ENCODE peak calls at places on chromosomes 6 and 20, in eight cellular contexts. One of them, this sample, is unnamed.

GRCh38 chr6:32149577-32149845 is 2.2 kb downstream of the PRRT1 start:
- DNase-seq in progenitor cell of endocrine pancreas: no peak
- DNase-seq in heart right ventricle: no peak
- DNase-seq in osteoblast: no peak
- DNase-seq in spleen: no peak
- DNase-seq in mammary epithelial cell: no peak
- DNase-seq in dorsolateral prefrontal cortex: no peak
- DNase-seq in Peyer's patch: no peak
- DNase-seq in this sample: no peak

GRCh38 chr20:4141616-4142240 is 126.4 kb upstream of the RNF24 start:
- DNase-seq in progenitor cell of endocrine pancreas: no peak
- DNase-seq in heart right ventricle: no peak
- DNase-seq in osteoblast: no peak
- DNase-seq in spleen: no peak
- DNase-seq in mammary epithelial cell: no peak
- DNase-seq in dorsolateral prefrontal cortex: no peak
- DNase-seq in Peyer's patch: no peak
- DNase-seq in this sample: no peak

GRCh38 chr20:37867289-37868195 is 35.4 kb upstream of the VSTM2L start:
- DNase-seq in progenitor cell of endocrine pancreas: no peak
- DNase-seq in heart right ventricle: no peak
- DNase-seq in osteoblast: no peak
- DNase-seq in spleen: peak; percentile 36
- DNase-seq in mammary epithelial cell: no peak
- DNase-seq in dorsolateral prefrontal cortex: peak; percentile 17
- DNase-seq in Peyer's patch: no peak
- DNase-seq in this sample: no peak

GRCh38 chr20:32945710-32946221 is 58.5 kb downstream of the SUN5 start:
- DNase-seq in progenitor cell of endocrine pancreas: no peak
- DNase-seq in heart right ventricle: no peak
- DNase-seq in osteoblast: peak; percentile 76
- DNase-seq in spleen: no peak
- DNase-seq in mammary epithelial cell: peak; percentile 4
- DNase-seq in dorsolateral prefrontal cortex: no peak
- DNase-seq in Peyer's patch: no peak
- DNase-seq in this sample: no peak

GRCh38 chr6:42239736-42240375 is 22.2 kb upstream of the MRPS10 start:
- DNase-seq in progenitor cell of endocrine pancreas: no peak
- DNase-seq in heart right ventricle: no peak
- DNase-seq in osteoblast: peak; percentile 91
- DNase-seq in spleen: no peak
- DNase-seq in mammary epithelial cell: peak; percentile 81
- DNase-seq in dorsolateral prefrontal cortex: no peak
- DNase-seq in Peyer's patch: no peak
- DNase-seq in this sample: no peak

GRCh38 chr20:22106308-22106938 is 401.0 kb downstream of the PAX1 start:
- DNase-seq in progenitor cell of endocrine pancreas: no peak
- DNase-seq in heart right ventricle: no peak
- DNase-seq in osteoblast: peak; percentile 46
- DNase-seq in spleen: no peak
- DNase-seq in mammary epithelial cell: no peak
- DNase-seq in dorsolateral prefrontal cortex: no peak
- DNase-seq in Peyer's patch: no peak
- DNase-seq in this sample: no peak

GRCh38 chr6:81950877-81951276 is 198.4 kb upstream of the TENT5A start:
- DNase-seq in progenitor cell of endocrine pancreas: no peak
- DNase-seq in heart right ventricle: no peak
- DNase-seq in osteoblast: peak; percentile 46
- DNase-seq in spleen: no peak
- DNase-seq in mammary epithelial cell: peak; percentile 72
- DNase-seq in dorsolateral prefrontal cortex: no peak
- DNase-seq in Peyer's patch: no peak
- DNase-seq in this sample: no peak

GRCh38 chr6:33049323-33049722 is 24.1 kb downstream of the HLA-DPA1 start:
- DNase-seq in progenitor cell of endocrine pancreas: no peak
- DNase-seq in heart right ventricle: no peak
- DNase-seq in osteoblast: no peak
- DNase-seq in spleen: no peak
- DNase-seq in mammary epithelial cell: no peak
- DNase-seq in dorsolateral prefrontal cortex: no peak
- DNase-seq in Peyer's patch: no peak
- DNase-seq in this sample: no peak

GRCh38 chr6:130156908-130157307 is 65.8 kb downstream of the SAMD3 start:
- DNase-seq in progenitor cell of endocrine pancreas: no peak
- DNase-seq in heart right ventricle: no peak
- DNase-seq in osteoblast: no peak
- DNase-seq in spleen: no peak
- DNase-seq in mammary epithelial cell: no peak
- DNase-seq in dorsolateral prefrontal cortex: no peak
- DNase-seq in Peyer's patch: no peak
- DNase-seq in this sample: no peak

GRCh38 chr6:16067568-16067967 is 61.3 kb upstream of the MYLIP start:
- DNase-seq in progenitor cell of endocrine pancreas: no peak
- DNase-seq in heart right ventricle: no peak
- DNase-seq in osteoblast: no peak
- DNase-seq in spleen: no peak
- DNase-seq in mammary epithelial cell: no peak
- DNase-seq in dorsolateral prefrontal cortex: no peak
- DNase-seq in Peyer's patch: no peak
- DNase-seq in this sample: no peak

GRCh38 chr6:25640446-25640845 is 11.6 kb upstream of the SCGN start:
- DNase-seq in progenitor cell of endocrine pancreas: no peak
- DNase-seq in heart right ventricle: no peak
- DNase-seq in osteoblast: no peak
- DNase-seq in spleen: no peak
- DNase-seq in mammary epithelial cell: no peak
- DNase-seq in dorsolateral prefrontal cortex: no peak
- DNase-seq in Peyer's patch: no peak
- DNase-seq in this sample: no peak

GRCh38 chr20:22800161-22800560 is 215.8 kb upstream of the FOXA2 start:
- DNase-seq in progenitor cell of endocrine pancreas: no peak
- DNase-seq in heart right ventricle: no peak
- DNase-seq in osteoblast: no peak
- DNase-seq in spleen: no peak
- DNase-seq in mammary epithelial cell: no peak
- DNase-seq in dorsolateral prefrontal cortex: no peak
- DNase-seq in Peyer's patch: no peak
- DNase-seq in this sample: no peak

GRCh38 chr6:3331948-3332347 is 73.2 kb downstream of the PSMG4 start:
- DNase-seq in progenitor cell of endocrine pancreas: no peak
- DNase-seq in heart right ventricle: no peak
- DNase-seq in osteoblast: no peak
- DNase-seq in spleen: no peak
- DNase-seq in mammary epithelial cell: no peak
- DNase-seq in dorsolateral prefrontal cortex: no peak
- DNase-seq in Peyer's patch: no peak
- DNase-seq in this sample: no peak

GRCh38 chr6:157842213-157842612 is 19.2 kb downstream of the SNX9 start:
- DNase-seq in progenitor cell of endocrine pancreas: no peak
- DNase-seq in heart right ventricle: no peak
- DNase-seq in osteoblast: no peak
- DNase-seq in spleen: no peak
- DNase-seq in mammary epithelial cell: no peak
- DNase-seq in dorsolateral prefrontal cortex: no peak
- DNase-seq in Peyer's patch: no peak
- DNase-seq in this sample: no peak

GRCh38 chr6:13992417-13993055 is 67.8 kb downstream of the RNF182 start:
- DNase-seq in progenitor cell of endocrine pancreas: no peak
- DNase-seq in heart right ventricle: no peak
- DNase-seq in osteoblast: peak; percentile 85
- DNase-seq in spleen: no peak
- DNase-seq in mammary epithelial cell: peak; percentile 79
- DNase-seq in dorsolateral prefrontal cortex: no peak
- DNase-seq in Peyer's patch: no peak
- DNase-seq in this sample: no peak

DNA sequence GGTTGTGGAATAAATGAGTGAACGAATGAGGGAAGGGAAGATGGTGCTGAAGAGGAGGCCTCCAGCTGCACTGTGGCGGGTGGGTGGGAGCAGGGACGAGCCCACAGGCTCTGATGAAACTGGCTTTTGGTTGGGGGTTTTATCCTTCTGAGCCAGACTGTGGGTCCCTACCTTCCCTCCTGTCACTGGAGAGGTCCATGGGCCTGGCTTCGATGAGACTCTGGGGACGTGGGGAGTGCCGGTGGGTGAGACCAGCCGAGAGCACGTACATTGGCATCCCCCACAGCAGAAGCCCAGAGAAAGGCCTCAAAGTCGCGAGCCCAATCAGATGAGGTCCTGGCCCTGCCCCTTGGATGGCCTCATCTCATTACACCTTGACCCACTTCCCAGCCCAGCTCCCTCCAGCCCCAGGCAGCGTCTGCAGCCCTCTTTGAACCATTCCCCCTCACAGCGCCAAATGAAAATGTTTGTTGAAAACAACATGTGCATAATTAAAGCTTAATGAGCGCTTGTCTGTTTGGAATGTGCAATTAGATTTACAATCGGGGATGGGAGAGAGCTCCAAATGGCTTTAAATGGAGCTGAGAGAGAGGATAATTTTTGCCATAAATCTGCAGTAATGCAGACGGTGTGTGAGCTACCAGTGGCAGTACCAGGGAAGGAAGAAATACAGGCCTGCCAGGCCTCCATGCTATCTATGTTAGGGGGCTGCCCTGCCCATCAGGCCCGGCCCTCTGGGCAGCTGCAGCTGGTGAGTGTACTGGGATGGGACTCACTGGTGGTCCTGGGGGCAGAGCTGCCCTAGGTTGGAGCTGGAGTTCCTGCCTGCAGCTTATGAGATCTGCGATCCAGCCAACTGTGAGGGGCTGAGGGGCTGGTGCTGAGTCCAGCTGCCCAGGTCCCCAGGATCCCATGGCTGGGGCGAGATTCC is 47.2 kb downstream of the TOX2 start:
- DNase-seq in progenitor cell of endocrine pancreas: no peak
- DNase-seq in heart right ventricle: no peak
- DNase-seq in osteoblast: no peak
- DNase-seq in spleen: no peak
- DNase-seq in mammary epithelial cell: no peak
- DNase-seq in dorsolateral prefrontal cortex: no peak
- DNase-seq in Peyer's patch: peak; percentile 26
- DNase-seq in this sample: no peak
- TF ChIP-seq CTCF in progenitor cell of endocrine pancreas: no peak
- TF ChIP-seq CTCF in heart right ventricle: no peak
- TF ChIP-seq CTCF in osteoblast: no peak
- TF ChIP-seq CTCF in spleen: no peak
- TF ChIP-seq CTCF in mammary epithelial cell: no peak
- TF ChIP-seq CTCF in dorsolateral prefrontal cortex: no peak
- TF ChIP-seq CTCF in Peyer's patch: no peak
- TF ChIP-seq CTCF in this sample: no peak

DNA sequence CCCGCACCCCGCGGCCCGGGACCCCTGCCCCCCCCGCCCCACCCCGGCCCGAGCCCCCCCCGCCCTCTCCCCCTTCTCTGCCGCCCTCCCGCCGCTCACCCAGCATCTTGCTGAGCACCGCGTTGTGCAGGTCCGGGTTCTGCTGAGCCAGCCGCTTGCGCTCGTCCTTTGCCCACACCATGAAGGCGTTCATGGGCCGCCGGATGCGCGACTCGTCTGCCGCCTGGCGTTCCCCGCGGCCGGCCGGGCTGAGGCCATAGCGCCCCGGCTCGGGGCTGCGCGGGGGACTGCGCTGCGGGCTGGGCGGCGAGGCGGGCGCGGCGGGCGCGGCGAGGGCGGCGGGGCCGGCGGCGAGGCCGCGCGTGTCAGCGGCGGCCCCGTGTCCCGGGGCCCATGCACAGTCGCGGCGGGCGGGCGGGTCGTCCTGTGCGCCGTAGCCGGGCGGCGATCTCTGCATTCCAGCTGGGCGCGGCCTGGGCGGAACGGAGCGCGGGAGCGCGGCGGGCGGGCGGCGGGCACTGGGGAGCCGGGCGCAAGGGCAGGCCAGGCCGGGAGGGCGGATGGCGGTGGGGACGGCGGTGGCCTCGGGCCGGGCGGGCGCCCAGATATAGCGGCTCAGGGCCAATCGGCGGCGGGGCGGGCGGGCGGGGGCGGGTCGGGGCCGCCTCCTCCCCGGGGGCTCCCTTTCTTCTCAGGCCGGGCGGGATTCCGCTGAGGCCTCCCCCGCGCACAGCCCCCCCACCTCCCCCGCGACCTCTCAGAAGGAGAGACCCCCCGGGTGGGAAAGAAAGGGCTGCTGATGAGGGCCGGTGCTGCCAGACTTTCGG is at the start of gene SOX18:
- DNase-seq in progenitor cell of endocrine pancreas: no peak
- DNase-seq in heart right ventricle: peak; percentile 69
- DNase-seq in osteoblast: no peak
- DNase-seq in spleen: peak; percentile 84
- DNase-seq in mammary epithelial cell: no peak
- DNase-seq in dorsolateral prefrontal cortex: no peak
- DNase-seq in Peyer's patch: no peak
- DNase-seq in this sample: no peak
- TF ChIP-seq CTCF in progenitor cell of endocrine pancreas: no peak
- TF ChIP-seq CTCF in heart right ventricle: no peak
- TF ChIP-seq CTCF in osteoblast: no peak
- TF ChIP-seq CTCF in spleen: no peak
- TF ChIP-seq CTCF in mammary epithelial cell: no peak
- TF ChIP-seq CTCF in dorsolateral prefrontal cortex: no peak
- TF ChIP-seq CTCF in Peyer's patch: no peak
- TF ChIP-seq CTCF in this sample: no peak

GRCh38 chr6:159487636-159488035 is 205.4 kb downstream of the SOD2 start:
- DNase-seq in progenitor cell of endocrine pancreas: no peak
- DNase-seq in heart right ventricle: no peak
- DNase-seq in osteoblast: no peak
- DNase-seq in spleen: no peak
- DNase-seq in mammary epithelial cell: peak; percentile 47
- DNase-seq in dorsolateral prefrontal cortex: no peak
- DNase-seq in Peyer's patch: no peak
- DNase-seq in this sample: no peak

GRCh38 chr6:159480471-159480870 is 212.6 kb downstream of the SOD2 start:
- DNase-seq in progenitor cell of endocrine pancreas: no peak
- DNase-seq in heart right ventricle: no peak
- DNase-seq in osteoblast: no peak
- DNase-seq in spleen: no peak
- DNase-seq in mammary epithelial cell: no peak
- DNase-seq in dorsolateral prefrontal cortex: no peak
- DNase-seq in Peyer's patch: no peak
- DNase-seq in this sample: no peak

DNA sequence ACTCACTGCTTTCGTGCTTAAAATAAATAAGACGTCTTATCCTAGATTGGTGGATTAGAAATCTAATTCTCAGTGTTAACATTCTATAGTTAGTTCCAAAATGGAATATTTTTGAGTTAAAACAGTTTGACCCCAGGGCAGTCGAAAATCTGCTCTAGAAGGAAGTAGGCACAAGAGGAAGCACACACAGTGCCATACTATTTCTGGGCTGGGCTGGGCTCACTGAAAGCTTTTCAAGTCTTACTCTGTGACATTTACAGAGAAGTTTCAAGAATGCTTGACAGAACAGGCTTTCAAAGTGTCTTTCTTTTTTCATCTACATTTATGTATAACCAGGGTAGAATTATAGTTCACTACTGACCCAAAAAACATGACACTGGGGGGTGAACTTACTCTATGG is 209.8 kb downstream of the SOD2 start:
- DNase-seq in progenitor cell of endocrine pancreas: no peak
- DNase-seq in heart right ventricle: no peak
- DNase-seq in osteoblast: no peak
- DNase-seq in spleen: no peak
- DNase-seq in mammary epithelial cell: no peak
- DNase-seq in dorsolateral prefrontal cortex: no peak
- DNase-seq in Peyer's patch: no peak
- DNase-seq in this sample: no peak
- TF ChIP-seq CTCF in progenitor cell of endocrine pancreas: no peak
- TF ChIP-seq CTCF in heart right ventricle: no peak
- TF ChIP-seq CTCF in osteoblast: no peak
- TF ChIP-seq CTCF in spleen: no peak
- TF ChIP-seq CTCF in mammary epithelial cell: no peak
- TF ChIP-seq CTCF in dorsolateral prefrontal cortex: no peak
- TF ChIP-seq CTCF in Peyer's patch: no peak
- TF ChIP-seq CTCF in this sample: no peak

GRCh38 chr20:34215711-34216381 is 25.4 kb upstream of the ASIP start:
- DNase-seq in progenitor cell of endocrine pancreas: peak; percentile 82
- DNase-seq in heart right ventricle: peak; percentile 83
- DNase-seq in osteoblast: peak; percentile 88
- DNase-seq in spleen: peak; percentile 89
- DNase-seq in mammary epithelial cell: peak; percentile 61
- DNase-seq in dorsolateral prefrontal cortex: peak; percentile 52
- DNase-seq in Peyer's patch: peak; percentile 83
- DNase-seq in this sample: no peak
- TF ChIP-seq CTCF in progenitor cell of endocrine pancreas: peak; percentile 33
- TF ChIP-seq CTCF in heart right ventricle: no peak
- TF ChIP-seq CTCF in osteoblast: no peak
- TF ChIP-seq CTCF in spleen: no peak
- TF ChIP-seq CTCF in mammary epithelial cell: no peak
- TF ChIP-seq CTCF in dorsolateral prefrontal cortex: peak; percentile 23
- TF ChIP-seq CTCF in Peyer's patch: no peak
- TF ChIP-seq CTCF in this sample: no peak